ENCODE peak calls at places on chromosomes 13 and 19, in nine cellular contexts. D is PC-9, E is tibial artery, J is HCT116, O is right cardiac atrium, H is body of pancreas, K is H1, S is IMR-90, W is stomach. U is an unnamed sample. For H3K4me1, the result is how much of the 10 kb centered on the place peaks cover.

GRCh38 chr19:45114116-45114515 is 21.1 kb downstream of the PPP1R37 start:
- DNase-seq in D (no peak), E (no peak), J (no peak), O (peak), H (no peak), K (no peak), S (no peak), W (no peak), U (no peak)

GRCh38 chr19:10356431-10356830 is 17.0 kb upstream of the ICAM3 start:
- DNase-seq in D (no peak), E (no peak), J (no peak), O (no peak), H (no peak), K (no peak), S (no peak), W (no peak), U (no peak)

GRCh38 chr19:1961545-1961878 is 20.5 kb downstream of the CSNK1G2 start:
- DNase-seq in D (no peak), E (no peak), J (no peak), O (peak), H (no peak), K (no peak), S (no peak), W (no peak), U (no peak)

GRCh38 chr13:71309905-71310304 is 557.1 kb downstream of the DACH1 start:
- DNase-seq in D (no peak), E (no peak), J (no peak), O (no peak), H (no peak), K (no peak), S (no peak), W (no peak), U (no peak)

GRCh38 chr13:109329175-109329574 is 457.2 kb downstream of the IRS2 start:
- DNase-seq in D (no peak), E (no peak), J (no peak), O (no peak), H (no peak), K (no peak), S (no peak), W (no peak), U (no peak)

GRCh38 chr13:87999791-88000190 is 328.6 kb downstream of the SLITRK5 start:
- DNase-seq in D (no peak), E (no peak), J (no peak), O (no peak), H (no peak), K (no peak), S (no peak), W (no peak), U (no peak)

GRCh38 chr19:44512326-44513298 is 12.3 kb upstream of the ZNF180 start:
- DNase-seq in D (peak), E (no peak), J (peak), O (peak), H (no peak), K (peak), S (peak), W (no peak), U (no peak)

GRCh38 chr19:12804051-12804450 is 2.2 kb downstream of the THSD8 start:
- DNase-seq in D (no peak), E (no peak), J (no peak), O (no peak), H (no peak), K (no peak), S (no peak), W (no peak), U (no peak)

GRCh38 chr13:37241786-37242185 is 136.3 kb upstream of the CSNK1A1L start:
- DNase-seq in D (no peak), E (no peak), J (no peak), O (no peak), H (no peak), K (no peak), S (no peak), W (no peak), U (no peak)

GRCh38 chr19:40807147-40808020 is 8.4 kb downstream of the EGLN2 start:
- DNase-seq in D (peak), E (no peak), J (no peak), O (no peak), H (no peak), K (no peak), S (no peak), W (no peak), U (no peak)

GRCh38 chr13:63288576-63288975 is 1872.9 kb upstream of the PCDH20 start:
- DNase-seq in D (no peak), E (no peak), J (no peak), O (no peak), H (no peak), K (no peak), S (peak), W (no peak), U (no peak)

GRCh38 chr13:77338961-77339401 is 12.1 kb upstream of the MYCBP2 start:
- DNase-seq in D (no peak), E (no peak), J (no peak), O (peak), H (no peak), K (no peak), S (no peak), W (no peak), U (no peak)

GRCh38 chr19:27774827-27775226 is 1438.1 kb downstream of the UQCRFS1 start:
- DNase-seq in D (no peak), E (no peak), J (no peak), O (no peak), H (no peak), K (no peak), S (no peak), W (no peak), U (no peak)

GRCh38 chr19:47615714-47616113 is 6.8 kb downstream of the BICRA start:
- DNase-seq in D (no peak), E (no peak), J (no peak), O (no peak), H (no peak), K (no peak), S (no peak), W (no peak), U (no peak)

GRCh38 chr19:13260883-13261653 is 110.9 kb downstream of the IER2 start:
- DNase-seq in D (peak), E (no peak), J (peak), O (no peak), H (no peak), K (no peak), S (peak), W (peak), U (no peak)

GRCh38 chr19:7177926-7178325 is 108.4 kb downstream of the ZNF557 start:
- DNase-seq in D (no peak), E (no peak), J (no peak), O (no peak), H (no peak), K (no peak), S (peak), W (no peak), U (no peak)

GRCh38 chr13:87398047-87398446 is 273.1 kb upstream of the SLITRK5 start:
- DNase-seq in D (no peak), E (no peak), J (no peak), O (no peak), H (no peak), K (no peak), S (no peak), W (no peak), U (no peak)

GRCh38 chr13:101915333-101915732 is 462.9 kb downstream of the ITGBL1 start:
- DNase-seq in D (no peak), E (no peak), J (no peak), O (no peak), H (no peak), K (no peak), S (no peak), W (no peak), U (no peak)

GRCh38 chr19:29614046-29614445 is 8.0 kb downstream of the POP4 start:
- DNase-seq in D (no peak), E (no peak), J (no peak), O (peak), H (no peak), K (no peak), S (no peak), W (no peak), U (no peak)

GRCh38 chr19:2243274-2244121 is 5.6 kb upstream of the AMH start:
- DNase-seq in D (no peak), E (no peak), J (no peak), O (peak), H (no peak), K (no peak), S (no peak), W (no peak), U (no peak)

GRCh38 chr13:113023217-113023597 is 54.2 kb downstream of the MCF2L start:
- DNase-seq in D (peak), E (no peak), J (no peak), O (peak), H (no peak), K (no peak), S (no peak), W (no peak), U (no peak)

GRCh38 chr13:97434417-97435296 is 688 bp downstream of the RAP2A start:
- DNase-seq in D (peak), E (peak), J (no peak), O (peak), H (peak), K (no peak), S (peak), W (peak), U (peak)

GRCh38 chr13:113724780-113725315 is 34.2 kb upstream of the TMEM255B start:
- DNase-seq in D (peak), E (peak), J (peak), O (peak), H (peak), K (no peak), S (peak), W (peak), U (peak)

GRCh38 chr19:11375143-11375948 is 880 bp downstream of the SWSAP1 start:
- DNase-seq in D (peak), E (peak), J (no peak), O (peak), H (peak), K (no peak), S (no peak), W (peak), U (peak)

GRCh38 chr19:14661372-14661924 is 13.2 kb downstream of the ADGRE3 start:
- DNase-seq in D (no peak), E (no peak), J (no peak), O (no peak), H (no peak), K (no peak), S (no peak), W (no peak), U (no peak)

GRCh38 chr13:86684402-86684801 is 885.2 kb upstream of the SLITRK6 start:
- DNase-seq in D (no peak), E (no peak), J (no peak), O (no peak), H (no peak), K (no peak), S (no peak), W (no peak), U (no peak)

GRCh38 chr19:2126879-2127518 is 24.4 kb downstream of the AP3D1 start:
- DNase-seq in D (no peak), E (no peak), J (no peak), O (no peak), H (no peak), K (no peak), S (no peak), W (no peak), U (no peak)

GRCh38 chr13:26480246-26480855 is 77.1 kb upstream of the WASF3 start:
- DNase-seq in D (no peak), E (no peak), J (no peak), O (no peak), H (no peak), K (no peak), S (peak), W (no peak), U (no peak)

GRCh38 chr13:94318418-94318817 is 161.1 kb downstream of the DCT start:
- DNase-seq in D (no peak), E (no peak), J (no peak), O (no peak), H (no peak), K (no peak), S (peak), W (no peak), U (no peak)

GRCh38 chr13:64992314-64992713 is 2237.8 kb downstream of the PCDH9 start:
- DNase-seq in D (no peak), E (no peak), J (no peak), O (no peak), H (no peak), K (no peak), S (peak), W (no peak), U (no peak)

GRCh38 chr19:9009935-9010651 is at the start of gene MUC16:
- DNase-seq in D (peak), E (no peak), J (no peak), O (no peak), H (no peak), K (no peak), S (no peak), W (no peak), U (no peak)

GRCh38 chr13:111510502-111511218 is 190.2 kb downstream of the TEX29 start:
- DNase-seq in D (no peak), E (no peak), J (no peak), O (no peak), H (no peak), K (no peak), S (no peak), W (peak), U (no peak)

GRCh38 chr13:20664304-20664703 is 39.2 kb upstream of the IL17D start:
- DNase-seq in D (no peak), E (no peak), J (no peak), O (no peak), H (no peak), K (no peak), S (no peak), W (no peak), U (no peak)

GRCh38 chr19:31270897-31271568 is 78.2 kb downstream of the TSHZ3 start:
- DNase-seq in D (no peak), E (peak), J (no peak), O (peak), H (no peak), K (no peak), S (peak), W (no peak), U (no peak)

GRCh38 chr13:20901668-20902437 is 693 bp downstream of the XPO4 start:
- DNase-seq in D (peak), E (no peak), J (peak), O (no peak), H (peak), K (no peak), S (peak), W (no peak), U (peak)

GRCh38 chr13:113553541-113554332 is 30.8 kb upstream of the TFDP1 start:
- DNase-seq in D (no peak), E (peak), J (no peak), O (no peak), H (no peak), K (no peak), S (no peak), W (peak), U (no peak)

GRCh38 chr13:23856008-23856750 is 33.0 kb downstream of the MIPEP start:
- DNase-seq in D (no peak), E (no peak), J (no peak), O (no peak), H (no peak), K (no peak), S (no peak), W (no peak), U (no peak)
- H3K27ac ChIP-seq in D (no peak), E (no peak), J (no peak), O (no peak), H (no peak), K (no peak), S (no peak), W (no peak), U (no peak)

GRCh38 chr13:98976941-98977340 is 923 bp downstream of the DOCK9 start:
- DNase-seq in D (no peak), E (no peak), J (no peak), O (no peak), H (no peak), K (no peak), S (peak), W (no peak), U (no peak)
- H3K4me1 ChIP-seq in D (half or more), E (under half), J (half or more), O (under half), H (under half), K (under half), S (under half), W (under half), U (under half)

DNA sequence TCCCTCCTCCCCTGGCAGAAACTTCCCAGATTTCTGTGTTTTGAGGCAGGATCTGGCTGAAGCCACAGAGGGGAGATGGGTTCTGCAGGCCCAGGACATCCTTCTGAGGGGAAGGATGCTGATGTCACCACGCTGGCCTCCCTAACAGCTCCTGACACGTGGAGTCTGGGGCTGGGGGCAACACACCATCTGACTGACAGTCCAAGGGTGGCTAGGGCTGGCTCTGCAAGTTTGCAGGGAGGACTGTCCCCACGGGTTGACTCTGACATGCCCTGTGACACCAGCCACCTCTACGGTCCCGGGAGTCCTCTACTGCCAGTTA is 14.6 kb downstream of the PAK4 start:
- DNase-seq in D (no peak), E (no peak), J (no peak), O (peak), H (no peak), K (no peak), S (no peak), W (no peak), U (no peak)
- H3K27ac ChIP-seq in D (no peak), E (no peak), J (no peak), O (peak), H (peak), K (peak), S (no peak), W (no peak), U (no peak)

GRCh38 chr13:22178878-22179277 is 508.0 kb downstream of the FGF9 start:
- DNase-seq in D (no peak), E (no peak), J (no peak), O (no peak), H (no peak), K (no peak), S (no peak), W (no peak), U (no peak)

GRCh38 chr13:22175815-22176214 is 504.9 kb downstream of the FGF9 start:
- DNase-seq in D (no peak), E (no peak), J (no peak), O (no peak), H (no peak), K (no peak), S (no peak), W (no peak), U (no peak)

GRCh38 chr13:22176968-22177545 is 506.2 kb downstream of the FGF9 start:
- DNase-seq in D (no peak), E (no peak), J (no peak), O (no peak), H (no peak), K (no peak), S (peak), W (no peak), U (no peak)

GRCh38 chr13:22173605-22174004 is 502.7 kb downstream of the FGF9 start:
- DNase-seq in D (no peak), E (no peak), J (peak), O (no peak), H (no peak), K (no peak), S (peak), W (no peak), U (no peak)

GRCh38 chr13:22175211-22175610 is 504.3 kb downstream of the FGF9 start:
- DNase-seq in D (no peak), E (no peak), J (no peak), O (no peak), H (no peak), K (no peak), S (no peak), W (no peak), U (no peak)
- H3K4me1 ChIP-seq in D (under half), E (under half), J (under half), O (under half), H (under half), K (under half), S (under half), W (under half), U (under half)

GRCh38 chr19:48799358-48800300 is 11.2 kb downstream of the BCAT2 start:
- DNase-seq in D (no peak), E (no peak), J (no peak), O (no peak), H (no peak), K (no peak), S (no peak), W (no peak), U (no peak)
- H3K27ac ChIP-seq in D (no peak), E (no peak), J (peak), O (no peak), H (no peak), K (peak), S (no peak), W (peak), U (no peak)

DNA sequence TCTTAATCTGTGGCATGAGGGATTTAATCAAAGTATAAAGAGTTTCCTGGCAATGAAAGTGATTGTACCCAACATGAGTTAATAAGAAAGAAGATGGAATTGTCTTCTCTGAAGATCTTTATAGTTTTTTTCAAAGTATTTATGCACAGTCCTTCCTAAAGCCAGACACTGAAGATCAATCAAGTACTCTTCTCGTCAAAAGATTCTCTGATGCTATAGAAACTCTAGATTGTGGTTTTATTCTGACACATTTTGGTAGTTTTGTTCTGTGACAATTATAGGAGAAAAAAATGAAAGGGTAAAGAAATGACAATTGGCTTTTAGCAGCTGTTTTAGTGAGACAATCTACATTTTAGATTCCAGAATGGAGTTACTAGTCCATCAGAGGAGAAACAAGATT is 10.4 kb upstream of the ENOX1 start:
- DNase-seq in D (no peak), E (no peak), J (no peak), O (no peak), H (no peak), K (no peak), S (no peak), W (no peak), U (no peak)
- H3K4me1 ChIP-seq in D (under half), E (under half), J (under half), O (under half), H (under half), K (under half), S (under half), W (under half), U (under half)

GRCh38 chr13:50919291-50919690 is 9.7 kb downstream of the RNASEH2B start:
- DNase-seq in D (no peak), E (no peak), J (no peak), O (no peak), H (no peak), K (no peak), S (peak), W (no peak), U (no peak)

GRCh38 chr13:50915562-50915961 is 6.0 kb downstream of the RNASEH2B start:
- DNase-seq in D (no peak), E (no peak), J (no peak), O (no peak), H (no peak), K (no peak), S (no peak), W (no peak), U (no peak)

GRCh38 chr13:50914848-50915247 is 5.3 kb downstream of the RNASEH2B start:
- DNase-seq in D (no peak), E (no peak), J (no peak), O (no peak), H (no peak), K (no peak), S (peak), W (no peak), U (no peak)

GRCh38 chr13:50916701-50917184 is 7.2 kb downstream of the RNASEH2B start:
- DNase-seq in D (no peak), E (no peak), J (no peak), O (no peak), H (no peak), K (no peak), S (no peak), W (no peak), U (no peak)

DNA sequence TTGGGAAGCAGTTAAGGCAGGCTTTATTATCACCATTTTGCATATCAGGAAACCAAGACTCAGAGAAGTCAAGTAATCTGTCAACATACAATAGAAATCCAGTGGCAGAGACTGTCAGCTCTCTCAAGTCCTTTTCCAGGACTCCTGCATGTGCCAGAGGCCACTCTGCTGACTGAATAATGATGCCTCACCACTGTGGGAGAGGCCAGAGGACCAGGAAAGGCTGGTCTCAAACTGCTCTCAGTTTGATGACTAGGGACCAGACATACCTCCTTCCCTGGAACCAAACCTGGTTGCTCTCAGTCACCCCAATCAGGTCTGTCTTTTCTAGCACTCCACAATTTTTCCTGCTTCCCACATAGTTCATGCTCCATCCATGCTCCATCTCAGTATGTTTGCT is 8.0 kb downstream of the RNASEH2B start:
- DNase-seq in D (no peak), E (no peak), J (no peak), O (no peak), H (no peak), K (no peak), S (no peak), W (no peak), U (no peak)
- H3K27ac ChIP-seq in D (no peak), E (no peak), J (no peak), O (no peak), H (no peak), K (no peak), S (no peak), W (peak), U (no peak)

U was measured in psoas muscle.